ENCODE peak calls at places on chromosomes 4 and X, in five cellular contexts. F is pancreas; W is effector memory CD4-positive, alpha-beta T cell; D is H1; P is fibroblast of lung. K is an unnamed sample. For H3K4me1, the result is how much of the 10 kb centered on the place peaks cover.

GRCh38 chr4:173878701-173879100 is 348.7 kb upstream of the HAND2 start:
- DNase-seq in W (no peak), P (peak), F (no peak), D (no peak), K (peak)

GRCh38 chr4:156677136-156677535 is 294.5 kb downstream of the PDGFC start:
- DNase-seq in F (no peak), P (peak), W (no peak), D (no peak), K (peak)

GRCh38 chr4:36280555-36280954 is 861 bp upstream of the DTHD1 start:
- DNase-seq in W (no peak), P (peak), F (no peak), D (no peak), K (no peak)

GRCh38 chr4:54550415-54551171 is 107.2 kb upstream of the KIT start:
- DNase-seq in D (no peak), W (no peak), F (no peak), P (no peak), K (peak)

GRCh38 chr4:8079031-8079885 is 79.4 kb downstream of the ABLIM2 start:
- DNase-seq in W (no peak), F (no peak), D (no peak), P (peak), K (peak)

GRCh38 chrX:68938244-68939004 is 109.6 kb downstream of the EFNB1 start:
- DNase-seq in W (no peak), P (peak), F (no peak), D (peak), K (no peak)

GRCh38 chr4:15303052-15303641 is 124.7 kb upstream of the C1QTNF7 start:
- DNase-seq in P (peak), F (no peak), W (no peak), D (no peak), K (peak)

GRCh38 chrX:8988456-8988855 is 45.5 kb downstream of the FAM9B start:
- DNase-seq in W (no peak), D (no peak), F (no peak), P (peak), K (peak)

GRCh38 chr4:6095023-6095817 is 77.0 kb upstream of the C4orf50 start:
- DNase-seq in D (no peak), P (peak), F (no peak), W (no peak), K (peak)

GRCh38 chr4:109810580-109811387 is 4.8 kb upstream of the GAR1 start:
- DNase-seq in F (no peak), W (no peak), D (no peak), P (no peak), K (no peak)

GRCh38 chr4:134952305-134952704 is 750.7 kb upstream of the PABPC4L start:
- DNase-seq in P (no peak), F (no peak), D (no peak), W (no peak), K (no peak)

GRCh38 chrX:77346859-77347258 is 100.3 kb upstream of the FGF16 start:
- DNase-seq in W (no peak), D (no peak), P (no peak), F (no peak), K (no peak)

GRCh38 chrX:1419545-1420355 is 27.8 kb upstream of the SLC25A6 start:
- DNase-seq in F (no peak), P (no peak), W (no peak), D (no peak), K (no peak)

GRCh38 chr4:57080781-57081650 is 29.2 kb downstream of the IGFBP7 start:
- DNase-seq in F (no peak), P (peak), D (no peak), W (no peak), K (peak)

GRCh38 chr4:4477796-4478195 is 64.1 kb downstream of the STX18 start:
- DNase-seq in W (no peak), P (peak), D (no peak), F (no peak), K (no peak)

GRCh38 chr4:94591289-94591688 is 139.5 kb downstream of the PDLIM5 start:
- DNase-seq in W (no peak), P (no peak), F (no peak), D (no peak), K (no peak)

GRCh38 chrX:155889328-155889727 is 8.2 kb downstream of the VAMP7 start:
- DNase-seq in D (no peak), P (no peak), W (no peak), F (no peak), K (no peak)

GRCh38 chr4:23966720-23967119 is 76.9 kb upstream of the PPARGC1A start:
- DNase-seq in D (no peak), P (no peak), W (no peak), F (no peak), K (no peak)

DNA sequence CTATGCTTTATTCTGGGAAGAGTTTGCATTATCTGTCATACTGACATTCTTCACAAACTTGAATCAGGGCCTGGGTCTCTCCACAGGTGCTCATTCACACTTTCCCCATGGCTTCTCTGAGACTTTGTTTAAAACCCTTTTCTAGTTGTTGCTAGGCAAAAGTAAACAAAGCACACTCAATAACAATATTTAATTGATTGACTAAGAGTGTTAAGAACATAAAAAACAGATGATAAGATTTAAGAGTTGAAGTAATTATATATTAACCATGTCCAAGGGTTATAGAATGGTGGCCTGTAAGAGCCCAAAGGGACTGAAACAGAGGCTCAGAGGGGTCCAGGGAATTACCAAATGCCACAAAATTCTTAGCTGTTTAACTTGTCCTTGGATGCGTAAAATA is 7.1 kb downstream of the MAOA start:
- DNase-seq in F (no peak), D (no peak), W (no peak), P (no peak), K (no peak)
- H3K4me1 ChIP-seq in F (under half), D (under half), W (under half), P (under half), K (under half)

GRCh38 chr4:41538887-41539498 is 1.0 kb downstream of the LIMCH1 start:
- DNase-seq in D (no peak), W (no peak), P (peak), F (no peak), K (no peak)

GRCh38 chr4:41537267-41537890 is 578 bp upstream of the LIMCH1 start:
- DNase-seq in W (no peak), P (peak), F (no peak), D (no peak), K (no peak)

GRCh38 chr4:41539711-41540110 is 1.8 kb downstream of the LIMCH1 start:
- DNase-seq in P (no peak), D (no peak), W (no peak), F (no peak), K (no peak)

GRCh38 chr4:41535911-41536361 is 2.0 kb upstream of the LIMCH1 start:
- DNase-seq in D (no peak), F (no peak), P (no peak), W (no peak), K (no peak)

DNA sequence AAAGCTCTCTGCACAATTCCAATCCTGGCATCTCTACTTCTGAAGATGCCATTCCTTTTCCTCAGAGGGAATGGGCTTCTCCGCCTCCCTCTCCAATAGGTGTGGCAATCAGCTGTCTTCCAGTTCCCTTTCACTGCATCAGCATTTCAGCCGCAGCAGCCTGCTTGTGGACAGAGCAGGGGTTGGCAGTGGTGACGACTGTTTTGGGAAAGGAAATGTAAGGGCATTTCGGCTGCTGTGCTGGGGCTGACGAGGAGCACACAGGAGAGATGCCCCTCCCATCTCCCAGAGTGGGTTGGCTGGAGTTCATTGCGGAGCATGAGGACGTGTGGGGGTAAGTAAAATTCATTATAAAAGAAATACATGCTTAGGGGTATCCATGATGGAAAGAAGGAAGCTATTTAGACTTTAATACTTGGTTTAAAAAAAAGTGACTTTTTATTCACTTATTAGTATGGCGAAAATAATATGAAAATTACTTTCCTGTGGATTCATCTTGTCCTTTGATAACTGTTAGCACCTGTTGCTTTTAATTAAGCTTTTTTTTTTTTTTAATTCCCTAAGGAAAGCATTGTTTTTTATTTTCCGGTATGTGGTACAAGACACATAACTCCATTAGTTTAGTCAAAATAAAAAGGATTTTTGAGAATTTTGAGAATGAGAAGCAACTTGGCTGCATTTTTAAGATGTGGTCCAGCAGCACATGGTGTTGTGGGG is at the start of gene LIMCH1:
- DNase-seq in W (no peak), P (peak), D (peak), F (no peak), K (no peak)
- H3K4me1 ChIP-seq in W (under half), P (under half), D (under half), F (under half), K (under half)

GRCh38 chrX:16096131-16096530 is 27.2 kb upstream of the GRPR start:
- DNase-seq in D (no peak), F (no peak), P (no peak), W (no peak), K (no peak)
- H3K4me1 ChIP-seq in D (under half), F (under half), P (under half), W (under half), K (under half)

GRCh38 chr4:127896528-127896927 is 15.8 kb downstream of the PLK4 start:
- DNase-seq in D (no peak), F (no peak), P (no peak), W (no peak), K (no peak)

DNA sequence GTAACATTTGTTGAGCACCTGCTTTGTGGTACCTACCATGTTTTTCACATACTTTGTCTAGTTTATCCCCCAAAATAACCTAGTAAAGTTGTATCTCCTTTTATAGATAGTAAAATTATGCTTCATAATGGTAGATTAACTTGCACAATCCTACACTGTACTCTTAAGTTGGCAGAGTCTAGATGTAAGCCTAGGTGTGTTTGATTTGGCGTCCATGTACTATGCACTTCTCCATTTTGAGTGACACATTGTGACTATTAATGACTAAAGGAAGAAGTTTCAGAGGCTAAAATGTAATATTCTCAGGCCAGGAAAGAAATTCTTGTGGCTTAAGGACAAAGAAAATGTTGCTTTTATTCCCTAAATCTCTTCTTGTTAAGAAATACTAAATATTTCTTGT is 15.4 kb downstream of the PLK4 start:
- DNase-seq in P (no peak), F (no peak), W (no peak), D (no peak), K (no peak)
- H3K4me1 ChIP-seq in P (under half), F (under half), W (under half), D (under half), K (under half)

GRCh38 chrX:40082447-40083119 is 15.2 kb downstream of the BCOR start:
- DNase-seq in P (no peak), W (no peak), F (no peak), D (no peak), K (no peak)
- H3K4me1 ChIP-seq in P (under half), W (under half), F (under half), D (under half), K (half or more)